ENCODE peak calls at places on chromosome 2, in nine cellular contexts. One of them, this sample, is unnamed.

GRCh38 chr2:219045937-219046550 is 4.7 kb upstream of the CFAP65 start:
- DNase-seq in astrocyte of the spinal cord: peak
- DNase-seq in left kidney: peak
- DNase-seq in dermis blood vessel endothelial cell: peak
- DNase-seq in NCI-H2081: no peak
- DNase-seq in NCI-H774: no peak
- DNase-seq in type B pancreatic cell: no peak
- DNase-seq in activated CD8-positive, alpha-beta T cell treated with anti-CD3 and anti-CD28 coated beads for 36 hours: peak
- DNase-seq in glutamatergic neuron: no peak
- DNase-seq in this sample: no peak

GRCh38 chr2:220590476-220590875 is 963.0 kb downstream of the SLC4A3 start:
- DNase-seq in astrocyte of the spinal cord: no peak
- DNase-seq in left kidney: no peak
- DNase-seq in dermis blood vessel endothelial cell: no peak
- DNase-seq in NCI-H2081: no peak
- DNase-seq in NCI-H774: no peak
- DNase-seq in type B pancreatic cell: no peak
- DNase-seq in activated CD8-positive, alpha-beta T cell treated with anti-CD3 and anti-CD28 coated beads for 36 hours: no peak
- DNase-seq in glutamatergic neuron: no peak
- DNase-seq in this sample: no peak

GRCh38 chr2:219969508-219969907 is 342.1 kb downstream of the SLC4A3 start:
- DNase-seq in astrocyte of the spinal cord: peak
- DNase-seq in left kidney: no peak
- DNase-seq in dermis blood vessel endothelial cell: no peak
- DNase-seq in NCI-H2081: no peak
- DNase-seq in NCI-H774: no peak
- DNase-seq in type B pancreatic cell: no peak
- DNase-seq in activated CD8-positive, alpha-beta T cell treated with anti-CD3 and anti-CD28 coated beads for 36 hours: no peak
- DNase-seq in glutamatergic neuron: no peak
- DNase-seq in this sample: no peak

GRCh38 chr2:70043252-70043875 is 43.9 kb upstream of the PCBP1 start:
- DNase-seq in astrocyte of the spinal cord: no peak
- DNase-seq in left kidney: no peak
- DNase-seq in dermis blood vessel endothelial cell: no peak
- DNase-seq in NCI-H2081: no peak
- DNase-seq in NCI-H774: no peak
- DNase-seq in type B pancreatic cell: no peak
- DNase-seq in activated CD8-positive, alpha-beta T cell treated with anti-CD3 and anti-CD28 coated beads for 36 hours: peak
- DNase-seq in glutamatergic neuron: no peak
- DNase-seq in this sample: no peak

GRCh38 chr2:45263147-45263546 is 253.9 kb upstream of the SIX2 start:
- DNase-seq in astrocyte of the spinal cord: no peak
- DNase-seq in left kidney: peak
- DNase-seq in dermis blood vessel endothelial cell: peak
- DNase-seq in NCI-H2081: peak
- DNase-seq in NCI-H774: no peak
- DNase-seq in type B pancreatic cell: no peak
- DNase-seq in activated CD8-positive, alpha-beta T cell treated with anti-CD3 and anti-CD28 coated beads for 36 hours: no peak
- DNase-seq in glutamatergic neuron: no peak
- DNase-seq in this sample: no peak

GRCh38 chr2:200585730-200586643 is at the start of gene AOX1:
- DNase-seq in astrocyte of the spinal cord: peak
- DNase-seq in left kidney: peak
- DNase-seq in dermis blood vessel endothelial cell: peak
- DNase-seq in NCI-H2081: no peak
- DNase-seq in NCI-H774: peak
- DNase-seq in type B pancreatic cell: peak
- DNase-seq in activated CD8-positive, alpha-beta T cell treated with anti-CD3 and anti-CD28 coated beads for 36 hours: peak
- DNase-seq in glutamatergic neuron: peak
- DNase-seq in this sample: no peak

GRCh38 chr2:230690439-230690838 is 22.2 kb upstream of the CAB39 start:
- DNase-seq in astrocyte of the spinal cord: peak
- DNase-seq in left kidney: no peak
- DNase-seq in dermis blood vessel endothelial cell: no peak
- DNase-seq in NCI-H2081: no peak
- DNase-seq in NCI-H774: no peak
- DNase-seq in type B pancreatic cell: no peak
- DNase-seq in activated CD8-positive, alpha-beta T cell treated with anti-CD3 and anti-CD28 coated beads for 36 hours: no peak
- DNase-seq in glutamatergic neuron: no peak
- DNase-seq in this sample: no peak

GRCh38 chr2:160165996-160166395 is 34.1 kb downstream of the ITGB6 start:
- DNase-seq in astrocyte of the spinal cord: no peak
- DNase-seq in left kidney: no peak
- DNase-seq in dermis blood vessel endothelial cell: no peak
- DNase-seq in NCI-H2081: no peak
- DNase-seq in NCI-H774: no peak
- DNase-seq in type B pancreatic cell: no peak
- DNase-seq in activated CD8-positive, alpha-beta T cell treated with anti-CD3 and anti-CD28 coated beads for 36 hours: no peak
- DNase-seq in glutamatergic neuron: no peak
- DNase-seq in this sample: no peak

GRCh38 chr2:88735853-88736252 is 44.4 kb downstream of the RPIA start:
- DNase-seq in astrocyte of the spinal cord: no peak
- DNase-seq in left kidney: no peak
- DNase-seq in dermis blood vessel endothelial cell: no peak
- DNase-seq in NCI-H2081: no peak
- DNase-seq in NCI-H774: no peak
- DNase-seq in type B pancreatic cell: no peak
- DNase-seq in activated CD8-positive, alpha-beta T cell treated with anti-CD3 and anti-CD28 coated beads for 36 hours: peak
- DNase-seq in glutamatergic neuron: no peak
- DNase-seq in this sample: no peak

GRCh38 chr2:48617618-48618017 is at the start of gene GTF2A1L:
- DNase-seq in astrocyte of the spinal cord: no peak
- DNase-seq in left kidney: peak
- DNase-seq in dermis blood vessel endothelial cell: no peak
- DNase-seq in NCI-H2081: no peak
- DNase-seq in NCI-H774: no peak
- DNase-seq in type B pancreatic cell: no peak
- DNase-seq in activated CD8-positive, alpha-beta T cell treated with anti-CD3 and anti-CD28 coated beads for 36 hours: no peak
- DNase-seq in glutamatergic neuron: no peak
- DNase-seq in this sample: no peak

GRCh38 chr2:213216461-213216860 is 65.0 kb upstream of the IKZF2 start:
- DNase-seq in astrocyte of the spinal cord: peak
- DNase-seq in left kidney: no peak
- DNase-seq in dermis blood vessel endothelial cell: no peak
- DNase-seq in NCI-H2081: no peak
- DNase-seq in NCI-H774: no peak
- DNase-seq in type B pancreatic cell: no peak
- DNase-seq in activated CD8-positive, alpha-beta T cell treated with anti-CD3 and anti-CD28 coated beads for 36 hours: no peak
- DNase-seq in glutamatergic neuron: no peak
- DNase-seq in this sample: no peak

GRCh38 chr2:20146401-20146800 is 78.5 kb downstream of the SDC1 start:
- DNase-seq in astrocyte of the spinal cord: no peak
- DNase-seq in left kidney: no peak
- DNase-seq in dermis blood vessel endothelial cell: no peak
- DNase-seq in NCI-H2081: no peak
- DNase-seq in NCI-H774: no peak
- DNase-seq in type B pancreatic cell: no peak
- DNase-seq in activated CD8-positive, alpha-beta T cell treated with anti-CD3 and anti-CD28 coated beads for 36 hours: no peak
- DNase-seq in glutamatergic neuron: no peak
- DNase-seq in this sample: no peak

This sample was measured in NCI-H1417.